ENCODE peak calls at places on chromosomes 5 and 9, in nine cellular contexts. One of them, this sample, is unnamed.

GRCh38 chr9:131589993-131590392 is 44.7 kb downstream of the PRRT1B start:
- DNase-seq in naive thymus-derived CD8-positive, alpha-beta T cell: no peak
- DNase-seq in NAMALWA: no peak
- DNase-seq in anterior cingulate cortex: no peak
- DNase-seq in stimulated activated CD4-positive, alpha-beta T cell treated with anti-CD3 and anti-CD28 coated beads, TNF-alpha, amount 100 ng/mL, for 48 hours: no peak
- DNase-seq in B cell: no peak
- DNase-seq in foreskin fibroblast: no peak
- DNase-seq in GM04503: no peak
- DNase-seq in CD4-positive, alpha-beta T cell: no peak
- DNase-seq in this sample: no peak

GRCh38 chr5:172769598-172770373 is 1.2 kb downstream of the DUSP1 start:
- DNase-seq in naive thymus-derived CD8-positive, alpha-beta T cell: no peak
- DNase-seq in NAMALWA: peak; percentile 33
- DNase-seq in anterior cingulate cortex: no peak
- DNase-seq in stimulated activated CD4-positive, alpha-beta T cell treated with anti-CD3 and anti-CD28 coated beads, TNF-alpha, amount 100 ng/mL, for 48 hours: no peak
- DNase-seq in B cell: peak; percentile 50
- DNase-seq in foreskin fibroblast: no peak
- DNase-seq in GM04503: no peak
- DNase-seq in CD4-positive, alpha-beta T cell: no peak
- DNase-seq in this sample: no peak

GRCh38 chr5:159032656-159033350 is 66.9 kb downstream of the EBF1 start:
- DNase-seq in naive thymus-derived CD8-positive, alpha-beta T cell: no peak
- DNase-seq in NAMALWA: no peak
- DNase-seq in anterior cingulate cortex: no peak
- DNase-seq in stimulated activated CD4-positive, alpha-beta T cell treated with anti-CD3 and anti-CD28 coated beads, TNF-alpha, amount 100 ng/mL, for 48 hours: no peak
- DNase-seq in B cell: no peak
- DNase-seq in foreskin fibroblast: no peak
- DNase-seq in GM04503: no peak
- DNase-seq in CD4-positive, alpha-beta T cell: no peak
- DNase-seq in this sample: no peak

GRCh38 chr9:85172001-85172978 is 502.8 kb downstream of the NTRK2 start:
- DNase-seq in naive thymus-derived CD8-positive, alpha-beta T cell: no peak
- DNase-seq in NAMALWA: no peak
- DNase-seq in anterior cingulate cortex: no peak
- DNase-seq in stimulated activated CD4-positive, alpha-beta T cell treated with anti-CD3 and anti-CD28 coated beads, TNF-alpha, amount 100 ng/mL, for 48 hours: no peak
- DNase-seq in B cell: no peak
- DNase-seq in foreskin fibroblast: no peak
- DNase-seq in GM04503: no peak
- DNase-seq in CD4-positive, alpha-beta T cell: no peak
- DNase-seq in this sample: no peak

GRCh38 chr9:94156549-94157407 is 72.5 kb downstream of the PTPDC1 start:
- DNase-seq in naive thymus-derived CD8-positive, alpha-beta T cell: peak; percentile 6
- DNase-seq in NAMALWA: no peak
- DNase-seq in anterior cingulate cortex: no peak
- DNase-seq in stimulated activated CD4-positive, alpha-beta T cell treated with anti-CD3 and anti-CD28 coated beads, TNF-alpha, amount 100 ng/mL, for 48 hours: no peak
- DNase-seq in B cell: no peak
- DNase-seq in foreskin fibroblast: peak; percentile 55
- DNase-seq in GM04503: no peak
- DNase-seq in CD4-positive, alpha-beta T cell: no peak
- DNase-seq in this sample: no peak

GRCh38 chr9:112754578-112754977 is 4.0 kb downstream of the SNX30 start:
- DNase-seq in naive thymus-derived CD8-positive, alpha-beta T cell: peak; percentile 10
- DNase-seq in NAMALWA: no peak
- DNase-seq in anterior cingulate cortex: no peak
- DNase-seq in stimulated activated CD4-positive, alpha-beta T cell treated with anti-CD3 and anti-CD28 coated beads, TNF-alpha, amount 100 ng/mL, for 48 hours: no peak
- DNase-seq in B cell: no peak
- DNase-seq in foreskin fibroblast: peak; percentile 56
- DNase-seq in GM04503: no peak
- DNase-seq in CD4-positive, alpha-beta T cell: no peak
- DNase-seq in this sample: no peak

GRCh38 chr9:134764870-134765269 is 115.7 kb upstream of the FCN2 start:
- DNase-seq in naive thymus-derived CD8-positive, alpha-beta T cell: no peak
- DNase-seq in NAMALWA: no peak
- DNase-seq in anterior cingulate cortex: no peak
- DNase-seq in stimulated activated CD4-positive, alpha-beta T cell treated with anti-CD3 and anti-CD28 coated beads, TNF-alpha, amount 100 ng/mL, for 48 hours: no peak
- DNase-seq in B cell: no peak
- DNase-seq in foreskin fibroblast: no peak
- DNase-seq in GM04503: no peak
- DNase-seq in CD4-positive, alpha-beta T cell: no peak
- DNase-seq in this sample: no peak

GRCh38 chr5:132528866-132529634 is 14.3 kb downstream of the IL5 start:
- DNase-seq in naive thymus-derived CD8-positive, alpha-beta T cell: no peak
- DNase-seq in NAMALWA: peak; percentile 26
- DNase-seq in anterior cingulate cortex: no peak
- DNase-seq in stimulated activated CD4-positive, alpha-beta T cell treated with anti-CD3 and anti-CD28 coated beads, TNF-alpha, amount 100 ng/mL, for 48 hours: no peak
- DNase-seq in B cell: peak; percentile 44
- DNase-seq in foreskin fibroblast: no peak
- DNase-seq in GM04503: no peak
- DNase-seq in CD4-positive, alpha-beta T cell: no peak
- DNase-seq in this sample: no peak

GRCh38 chr5:73393606-73394489 is 54.7 kb downstream of the FOXD1 start:
- DNase-seq in naive thymus-derived CD8-positive, alpha-beta T cell: no peak
- DNase-seq in NAMALWA: no peak
- DNase-seq in anterior cingulate cortex: no peak
- DNase-seq in stimulated activated CD4-positive, alpha-beta T cell treated with anti-CD3 and anti-CD28 coated beads, TNF-alpha, amount 100 ng/mL, for 48 hours: no peak
- DNase-seq in B cell: no peak
- DNase-seq in foreskin fibroblast: no peak
- DNase-seq in GM04503: no peak
- DNase-seq in CD4-positive, alpha-beta T cell: no peak
- DNase-seq in this sample: no peak

GRCh38 chr9:115211413-115212204 is 93.7 kb upstream of the TNC start:
- DNase-seq in naive thymus-derived CD8-positive, alpha-beta T cell: no peak
- DNase-seq in NAMALWA: peak; percentile 46
- DNase-seq in anterior cingulate cortex: no peak
- DNase-seq in stimulated activated CD4-positive, alpha-beta T cell treated with anti-CD3 and anti-CD28 coated beads, TNF-alpha, amount 100 ng/mL, for 48 hours: no peak
- DNase-seq in B cell: no peak
- DNase-seq in foreskin fibroblast: peak; percentile 76
- DNase-seq in GM04503: peak; percentile 78
- DNase-seq in CD4-positive, alpha-beta T cell: no peak
- DNase-seq in this sample: no peak

GRCh38 chr5:96067251-96067650 is 105.6 kb upstream of the ELL2 start:
- DNase-seq in naive thymus-derived CD8-positive, alpha-beta T cell: no peak
- DNase-seq in NAMALWA: no peak
- DNase-seq in anterior cingulate cortex: no peak
- DNase-seq in stimulated activated CD4-positive, alpha-beta T cell treated with anti-CD3 and anti-CD28 coated beads, TNF-alpha, amount 100 ng/mL, for 48 hours: no peak
- DNase-seq in B cell: no peak
- DNase-seq in foreskin fibroblast: no peak
- DNase-seq in GM04503: no peak
- DNase-seq in CD4-positive, alpha-beta T cell: no peak
- DNase-seq in this sample: no peak

GRCh38 chr5:68710514-68710913 is 383.3 kb upstream of the SLC30A5 start:
- DNase-seq in naive thymus-derived CD8-positive, alpha-beta T cell: no peak
- DNase-seq in NAMALWA: no peak
- DNase-seq in anterior cingulate cortex: no peak
- DNase-seq in stimulated activated CD4-positive, alpha-beta T cell treated with anti-CD3 and anti-CD28 coated beads, TNF-alpha, amount 100 ng/mL, for 48 hours: no peak
- DNase-seq in B cell: peak; percentile 15
- DNase-seq in foreskin fibroblast: no peak
- DNase-seq in GM04503: no peak
- DNase-seq in CD4-positive, alpha-beta T cell: no peak
- DNase-seq in this sample: no peak

GRCh38 chr9:127173063-127173462 is 50.6 kb upstream of the ANGPTL2 start:
- DNase-seq in naive thymus-derived CD8-positive, alpha-beta T cell: no peak
- DNase-seq in NAMALWA: no peak
- DNase-seq in anterior cingulate cortex: no peak
- DNase-seq in stimulated activated CD4-positive, alpha-beta T cell treated with anti-CD3 and anti-CD28 coated beads, TNF-alpha, amount 100 ng/mL, for 48 hours: no peak
- DNase-seq in B cell: no peak
- DNase-seq in foreskin fibroblast: no peak
- DNase-seq in GM04503: no peak
- DNase-seq in CD4-positive, alpha-beta T cell: no peak
- DNase-seq in this sample: no peak

GRCh38 chr5:82594097-82594496 is 315.9 kb upstream of the RPS23 start:
- DNase-seq in naive thymus-derived CD8-positive, alpha-beta T cell: no peak
- DNase-seq in NAMALWA: no peak
- DNase-seq in anterior cingulate cortex: no peak
- DNase-seq in stimulated activated CD4-positive, alpha-beta T cell treated with anti-CD3 and anti-CD28 coated beads, TNF-alpha, amount 100 ng/mL, for 48 hours: no peak
- DNase-seq in B cell: no peak
- DNase-seq in foreskin fibroblast: no peak
- DNase-seq in GM04503: no peak
- DNase-seq in CD4-positive, alpha-beta T cell: no peak
- DNase-seq in this sample: no peak